ENCODE peak calls at places on chromosomes 11 and 22, in six cellular contexts. E, R, B, C, N and Q are unnamed samples. For H3K9me3, the result is how much of the 10 kb centered on the place peaks cover.

GRCh38 chr11:15670520-15671070 is 555.9 kb downstream of the INSC start:
- DNase-seq in B (no peak), C (peak), N (no peak), E (no peak), R (no peak), Q (no peak)

GRCh38 chr11:63871962-63872832 is 33.3 kb downstream of the MARK2 start:
- DNase-seq in N (peak), R (peak), B (peak), C (peak), E (peak), Q (peak)

GRCh38 chr22:34297536-34298120 is 377.4 kb upstream of the LARGE1 start:
- DNase-seq in R (no peak), B (no peak), C (no peak), N (no peak), E (no peak), Q (no peak)

GRCh38 chr11:131867457-131868257 is 497.2 kb downstream of the NTM start:
- DNase-seq in E (peak), C (peak), N (peak), R (no peak), B (peak), Q (peak)

GRCh38 chr11:132864811-132865576 is 667.3 kb downstream of the OPCML start:
- DNase-seq in C (no peak), B (peak), R (no peak), N (no peak), E (no peak), Q (no peak)

GRCh38 chr11:125402436-125402835 is 93.6 kb downstream of the FEZ1 start:
- DNase-seq in R (no peak), N (peak), C (peak), B (no peak), E (peak), Q (no peak)

GRCh38 chr11:57641011-57641410 is 8.7 kb downstream of the YPEL4 start:
- DNase-seq in B (no peak), C (no peak), R (no peak), E (no peak), N (no peak), Q (no peak)

GRCh38 chr11:68399916-68400315 is 60.6 kb upstream of the PPP6R3 start:
- DNase-seq in N (no peak), C (no peak), R (no peak), E (no peak), B (no peak), Q (no peak)

GRCh38 chr11:42709216-42709615 is 602.6 kb upstream of the API5 start:
- DNase-seq in N (no peak), R (no peak), C (no peak), B (no peak), E (no peak), Q (no peak)

GRCh38 chr11:9479899-9480298 is 19.1 kb downstream of the ZNF143 start:
- DNase-seq in R (no peak), C (no peak), N (no peak), E (no peak), B (no peak), Q (no peak)

GRCh38 chr11:114811971-114812370 is 133.6 kb downstream of the NXPE2 start:
- DNase-seq in N (no peak), R (no peak), B (peak), E (no peak), C (no peak), Q (no peak)

GRCh38 chr22:36461665-36462474 is 19.6 kb downstream of the TXN2 start:
- DNase-seq in B (no peak), N (peak), C (peak), R (peak), E (peak), Q (peak)

GRCh38 chr11:102256251-102256650 is 61.0 kb upstream of the BIRC3 start:
- DNase-seq in E (peak), R (no peak), N (no peak), B (no peak), C (peak), Q (no peak)

GRCh38 chr11:73662445-73663157 is 16.2 kb downstream of the PLEKHB1 start:
- DNase-seq in E (no peak), R (peak), N (no peak), C (peak), B (no peak), Q (no peak)

GRCh38 chr11:13448876-13449275 is 14.1 kb downstream of the BTBD10 start:
- DNase-seq in E (no peak), N (no peak), B (no peak), C (peak), R (no peak), Q (no peak)

GRCh38 chr11:72741429-72741833 is 10.8 kb downstream of the ARAP1 start:
- DNase-seq in B (no peak), E (no peak), N (no peak), R (peak), C (no peak), Q (peak)

GRCh38 chr22:46083383-46084350 is 66.7 kb upstream of the PPARA start:
- DNase-seq in R (peak), E (peak), B (no peak), C (no peak), N (peak), Q (peak)

GRCh38 chr22:29265306-29265705 is 2.5 kb downstream of the RHBDD3 start:
- DNase-seq in E (no peak), B (no peak), N (no peak), R (peak), C (no peak), Q (no peak)

GRCh38 chr22:22835242-22835641 is 52.4 kb upstream of the IGLL5 start:
- DNase-seq in N (no peak), R (no peak), B (no peak), C (no peak), E (no peak), Q (no peak)

GRCh38 chr11:72217856-72218745 is 1.5 kb downstream of the FOLR2 start:
- DNase-seq in N (no peak), B (no peak), C (no peak), E (no peak), R (no peak), Q (no peak)

GRCh38 chr22:21726650-21727049 is 8.9 kb downstream of the YPEL1 start:
- DNase-seq in E (no peak), N (no peak), R (no peak), B (peak), C (no peak), Q (no peak)

GRCh38 chr11:81700061-81700460 is 1033.6 kb downstream of the FAM181B start:
- DNase-seq in R (no peak), N (no peak), B (no peak), E (no peak), C (no peak), Q (no peak)
- H3K9me3 ChIP-seq in R (under half), N (under half), B (under half), E (under half), C (under half), Q (under half)

GRCh38 chr22:40484906-40485660 is 114.7 kb downstream of the SGSM3 start:
- DNase-seq in N (no peak), R (no peak), B (peak), C (peak), E (no peak), Q (no peak)

GRCh38 chr22:40482886-40483285 is 112.5 kb downstream of the SGSM3 start:
- DNase-seq in N (no peak), C (no peak), E (no peak), B (no peak), R (no peak), Q (no peak)

GRCh38 chr22:40486962-40487602 is 116.7 kb downstream of the SGSM3 start:
- DNase-seq in B (no peak), R (no peak), N (no peak), C (no peak), E (no peak), Q (no peak)

GRCh38 chr22:40487663-40488249 is 117.4 kb downstream of the SGSM3 start:
- DNase-seq in B (no peak), E (no peak), N (no peak), R (no peak), C (peak), Q (no peak)

DNA sequence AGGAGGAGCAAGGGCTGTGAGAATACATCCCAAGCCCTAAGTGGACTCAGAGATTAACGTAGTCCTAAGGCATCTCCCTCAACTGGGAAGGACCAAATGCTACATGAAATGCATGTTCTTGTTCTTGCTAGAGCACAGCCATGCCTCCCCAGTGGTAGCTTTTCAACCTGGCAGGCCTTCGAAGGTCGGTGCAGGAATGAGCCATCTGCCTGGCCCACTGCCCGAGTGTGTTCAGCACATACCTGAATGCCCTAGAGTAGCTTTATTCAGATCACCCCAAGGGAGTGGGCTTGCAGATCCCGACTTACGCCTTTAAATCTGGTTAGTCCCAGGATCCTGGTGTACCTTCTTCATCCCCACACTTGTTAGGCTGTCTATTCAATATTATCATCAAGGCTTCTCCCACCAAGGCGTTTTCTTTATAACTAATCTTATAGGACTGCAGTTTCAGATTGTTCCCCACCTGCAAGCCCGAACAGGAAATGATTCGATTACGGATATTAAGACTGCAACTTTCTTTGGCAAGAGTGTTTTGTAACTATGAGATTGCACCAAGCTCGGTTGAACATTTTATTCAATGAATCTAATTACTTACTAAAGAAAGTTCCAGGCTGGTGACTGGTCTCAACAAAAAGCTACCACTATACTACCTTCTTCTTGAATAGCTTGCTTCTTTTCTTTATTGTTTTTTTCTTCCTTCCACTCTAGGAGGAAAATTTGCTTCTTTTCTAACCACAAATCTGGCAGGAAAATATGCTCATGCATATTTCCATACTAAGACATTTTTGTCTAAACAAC is 115.6 kb downstream of the SGSM3 start:
- DNase-seq in C (peak), N (no peak), R (no peak), B (no peak), E (peak), Q (no peak)
- H3K4me3 ChIP-seq in C (no peak), N (no peak), R (no peak), B (no peak), E (peak), Q (no peak)

GRCh38 chr11:692824-693414 is 2.1 kb downstream of the DEAF1 start:
- DNase-seq in B (no peak), C (no peak), E (peak), R (no peak), N (no peak), Q (no peak)

GRCh38 chr11:688681-689080 is 6.3 kb downstream of the DEAF1 start:
- DNase-seq in B (no peak), E (no peak), C (no peak), N (no peak), R (no peak), Q (no peak)

GRCh38 chr11:691710-692590 is 3.1 kb downstream of the DEAF1 start:
- DNase-seq in C (no peak), E (no peak), B (no peak), R (no peak), N (no peak), Q (no peak)

GRCh38 chr11:689630-690029 is 5.4 kb downstream of the DEAF1 start:
- DNase-seq in E (no peak), R (no peak), C (no peak), N (no peak), B (no peak), Q (no peak)

DNA sequence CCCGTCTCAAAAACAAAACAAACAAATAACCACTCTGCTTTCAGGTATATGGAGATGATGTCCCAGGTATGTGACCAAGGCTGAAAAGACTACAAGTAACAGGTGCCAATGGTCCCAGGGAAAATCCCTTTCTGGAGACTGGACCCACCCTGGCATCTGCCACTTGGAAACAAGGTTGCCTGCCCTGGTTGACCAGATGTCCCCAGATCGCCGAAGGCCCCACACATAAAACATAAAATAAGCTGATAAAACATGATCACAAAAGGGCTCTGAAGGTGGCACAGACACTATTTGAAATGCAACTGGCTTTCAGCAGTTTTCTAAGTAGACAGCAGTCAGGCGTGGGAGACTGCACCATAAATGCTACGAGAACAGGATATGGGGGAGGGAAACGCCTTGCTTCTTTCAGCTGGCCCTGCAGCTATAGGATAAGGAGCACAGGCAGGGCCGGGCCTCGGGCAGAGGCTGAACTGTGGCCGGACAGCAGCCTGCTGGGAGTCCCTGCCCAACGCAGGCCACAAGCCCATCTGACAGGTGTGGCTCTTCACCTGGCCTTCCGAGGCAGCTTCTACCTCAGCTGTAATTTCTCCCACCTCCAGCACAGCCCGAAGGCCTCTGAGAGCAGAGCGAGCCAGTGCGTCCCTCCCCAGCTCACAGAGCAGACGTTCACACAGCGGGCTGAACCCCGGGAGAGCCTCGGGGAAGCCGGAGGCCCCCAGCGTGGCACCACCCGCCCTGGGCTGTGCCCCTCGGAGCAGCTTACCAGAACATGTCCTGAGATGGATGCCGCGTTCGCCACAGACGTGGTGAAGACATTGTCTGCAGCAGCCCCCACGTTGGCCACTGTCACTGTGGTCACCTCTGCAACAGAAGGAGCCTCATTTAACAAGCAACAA is 4.0 kb downstream of the DEAF1 start:
- DNase-seq in B (no peak), N (no peak), R (no peak), E (no peak), C (no peak), Q (no peak)
- H3K27ac ChIP-seq in B (no peak), N (no peak), R (no peak), E (no peak), C (no peak), Q (no peak)

DNA sequence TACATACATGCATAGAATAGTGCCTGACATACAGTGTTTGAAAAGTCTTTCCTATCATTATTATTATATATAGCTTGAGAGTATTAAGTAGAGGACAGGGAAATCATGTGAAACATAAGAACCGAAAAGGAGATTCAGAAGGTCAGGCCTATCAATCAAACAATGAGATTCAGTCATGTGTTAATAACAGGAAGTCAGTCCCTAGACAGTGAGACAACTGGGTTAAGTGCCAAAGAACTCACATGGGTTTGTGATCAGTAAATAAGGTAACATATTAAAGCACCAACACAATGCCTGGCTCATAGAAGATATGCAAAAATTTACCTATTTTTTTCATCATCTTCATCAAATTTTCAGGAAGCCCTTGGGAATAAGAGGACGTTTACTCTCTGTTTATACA is 174.3 kb upstream of the FAT3 start:
- DNase-seq in B (no peak), C (no peak), R (no peak), E (no peak), N (no peak), Q (no peak)
- H3K9me3 ChIP-seq in B (under half), C (under half), R (under half), E (under half), N (under half), Q (under half)